ENCODE peak calls at places on chromosomes 13 and 19, in eight cellular contexts. One of them, this sample, is unnamed.

GRCh38 chr13:42396501-42396900 is 124.5 kb downstream of the AKAP11 start:
- DNase-seq in cardiac fibroblast: no peak
- DNase-seq in pancreas: no peak
- DNase-seq in mammary epithelial cell: peak; percentile 18
- DNase-seq in hepatocyte: no peak
- DNase-seq in heart right ventricle: no peak
- DNase-seq in AG09309: no peak
- DNase-seq in uterus: no peak
- DNase-seq in this sample: no peak

GRCh38 chr19:1630811-1631210 is 21.6 kb downstream of the TCF3 start:
- DNase-seq in cardiac fibroblast: no peak
- DNase-seq in pancreas: peak; percentile 21
- DNase-seq in AG09309: no peak
- DNase-seq in heart right ventricle: no peak
- DNase-seq in uterus: no peak
- DNase-seq in hepatocyte: no peak
- DNase-seq in mammary epithelial cell: no peak
- DNase-seq in this sample: no peak

GRCh38 chr19:19595171-19595701 is 23.3 kb downstream of the PBX4 start:
- DNase-seq in cardiac fibroblast: peak; percentile 34
- DNase-seq in uterus: no peak
- DNase-seq in heart right ventricle: no peak
- DNase-seq in hepatocyte: no peak
- DNase-seq in mammary epithelial cell: no peak
- DNase-seq in pancreas: no peak
- DNase-seq in AG09309: peak; percentile 32
- DNase-seq in this sample: no peak

GRCh38 chr13:42957881-42958280 is 34.2 kb downstream of the EPSTI1 start:
- DNase-seq in mammary epithelial cell: no peak
- DNase-seq in heart right ventricle: no peak
- DNase-seq in pancreas: no peak
- DNase-seq in AG09309: no peak
- DNase-seq in uterus: no peak
- DNase-seq in cardiac fibroblast: no peak
- DNase-seq in hepatocyte: no peak
- DNase-seq in this sample: no peak

GRCh38 chr19:48598996-48599626 is 7.4 kb upstream of the SPACA4 start:
- DNase-seq in uterus: no peak
- DNase-seq in mammary epithelial cell: no peak
- DNase-seq in hepatocyte: no peak
- DNase-seq in pancreas: no peak
- DNase-seq in heart right ventricle: no peak
- DNase-seq in cardiac fibroblast: no peak
- DNase-seq in AG09309: no peak
- DNase-seq in this sample: no peak

GRCh38 chr13:111361873-111362648 is 41.6 kb downstream of the TEX29 start:
- DNase-seq in cardiac fibroblast: no peak
- DNase-seq in AG09309: no peak
- DNase-seq in pancreas: no peak
- DNase-seq in uterus: no peak
- DNase-seq in heart right ventricle: no peak
- DNase-seq in mammary epithelial cell: no peak
- DNase-seq in hepatocyte: no peak
- DNase-seq in this sample: no peak

GRCh38 chr19:50794074-50794777 is 4.0 kb downstream of the ACP4 start:
- DNase-seq in pancreas: no peak
- DNase-seq in hepatocyte: peak; percentile 47
- DNase-seq in uterus: no peak
- DNase-seq in AG09309: no peak
- DNase-seq in heart right ventricle: no peak
- DNase-seq in mammary epithelial cell: peak; percentile 43
- DNase-seq in cardiac fibroblast: no peak
- DNase-seq in this sample: no peak

GRCh38 chr19:48249502-48250014 is 6.2 kb downstream of the CARD8 start:
- DNase-seq in heart right ventricle: peak; percentile 77
- DNase-seq in hepatocyte: no peak
- DNase-seq in AG09309: no peak
- DNase-seq in pancreas: no peak
- DNase-seq in mammary epithelial cell: no peak
- DNase-seq in cardiac fibroblast: peak; percentile 44
- DNase-seq in uterus: peak; percentile 49
- DNase-seq in this sample: no peak

GRCh38 chr19:5006201-5006600 is 37.3 kb downstream of the KDM4B start:
- DNase-seq in AG09309: peak; percentile 16
- DNase-seq in pancreas: no peak
- DNase-seq in mammary epithelial cell: no peak
- DNase-seq in cardiac fibroblast: peak; percentile 56
- DNase-seq in uterus: no peak
- DNase-seq in hepatocyte: no peak
- DNase-seq in heart right ventricle: no peak
- DNase-seq in this sample: no peak

GRCh38 chr13:110647365-110647737 is 32.0 kb downstream of the NAXD start:
- DNase-seq in AG09309: no peak
- DNase-seq in pancreas: no peak
- DNase-seq in heart right ventricle: no peak
- DNase-seq in mammary epithelial cell: no peak
- DNase-seq in cardiac fibroblast: no peak
- DNase-seq in uterus: no peak
- DNase-seq in hepatocyte: no peak
- DNase-seq in this sample: no peak

GRCh38 chr19:54040003-54040402 is 23.7 kb downstream of the VSTM1 start:
- DNase-seq in mammary epithelial cell: no peak
- DNase-seq in uterus: no peak
- DNase-seq in pancreas: no peak
- DNase-seq in AG09309: no peak
- DNase-seq in hepatocyte: no peak
- DNase-seq in cardiac fibroblast: no peak
- DNase-seq in heart right ventricle: no peak
- DNase-seq in this sample: no peak

GRCh38 chr13:40974460-40975407 is 44.4 kb downstream of the ELF1 start:
- DNase-seq in pancreas: no peak
- DNase-seq in heart right ventricle: no peak
- DNase-seq in cardiac fibroblast: peak; percentile 84
- DNase-seq in hepatocyte: peak; percentile 58
- DNase-seq in AG09309: peak; percentile 20
- DNase-seq in uterus: no peak
- DNase-seq in mammary epithelial cell: peak; percentile 23
- DNase-seq in this sample: no peak

GRCh38 chr19:1446713-1447564 is 3.0 kb upstream of the APC2 start:
- DNase-seq in uterus: no peak
- DNase-seq in pancreas: peak; percentile 47
- DNase-seq in hepatocyte: peak; percentile 62
- DNase-seq in AG09309: no peak
- DNase-seq in mammary epithelial cell: no peak
- DNase-seq in heart right ventricle: no peak
- DNase-seq in cardiac fibroblast: no peak
- DNase-seq in this sample: no peak

GRCh38 chr13:24038405-24038804 is 122.1 kb upstream of the SPATA13 start:
- DNase-seq in cardiac fibroblast: peak; percentile 55
- DNase-seq in uterus: no peak
- DNase-seq in mammary epithelial cell: peak; percentile 26
- DNase-seq in pancreas: no peak
- DNase-seq in AG09309: no peak
- DNase-seq in hepatocyte: no peak
- DNase-seq in heart right ventricle: no peak
- DNase-seq in this sample: no peak

GRCh38 chr13:24911135-24911524 is 147.2 kb downstream of the RNF17 start:
- DNase-seq in uterus: no peak
- DNase-seq in hepatocyte: no peak
- DNase-seq in heart right ventricle: no peak
- DNase-seq in AG09309: no peak
- DNase-seq in pancreas: no peak
- DNase-seq in cardiac fibroblast: peak; percentile 13
- DNase-seq in mammary epithelial cell: peak; percentile 52
- DNase-seq in this sample: no peak

GRCh38 chr13:36131931-36132297 is 732 bp upstream of the DCLK1 start:
- DNase-seq in uterus: peak; percentile 49
- DNase-seq in heart right ventricle: peak; percentile 57
- DNase-seq in mammary epithelial cell: no peak
- DNase-seq in pancreas: no peak
- DNase-seq in hepatocyte: peak; percentile 11
- DNase-seq in AG09309: no peak
- DNase-seq in cardiac fibroblast: peak; percentile 51
- DNase-seq in this sample: peak; percentile 76

GRCh38 chr13:36130542-36131214 is 504 bp downstream of the DCLK1 start:
- DNase-seq in pancreas: peak; percentile 17
- DNase-seq in uterus: peak; percentile 22
- DNase-seq in hepatocyte: peak; percentile 29
- DNase-seq in mammary epithelial cell: no peak
- DNase-seq in AG09309: no peak
- DNase-seq in heart right ventricle: peak; percentile 34
- DNase-seq in cardiac fibroblast: peak; percentile 15
- DNase-seq in this sample: no peak

GRCh38 chr13:36129539-36129938 is 1.6 kb downstream of the DCLK1 start:
- DNase-seq in heart right ventricle: no peak
- DNase-seq in mammary epithelial cell: no peak
- DNase-seq in uterus: no peak
- DNase-seq in pancreas: no peak
- DNase-seq in AG09309: no peak
- DNase-seq in cardiac fibroblast: no peak
- DNase-seq in hepatocyte: no peak
- DNase-seq in this sample: no peak

GRCh38 chr13:36130168-36130541 is 1.0 kb downstream of the DCLK1 start:
- DNase-seq in cardiac fibroblast: no peak
- DNase-seq in uterus: no peak
- DNase-seq in heart right ventricle: no peak
- DNase-seq in mammary epithelial cell: no peak
- DNase-seq in pancreas: no peak
- DNase-seq in hepatocyte: no peak
- DNase-seq in AG09309: no peak
- DNase-seq in this sample: no peak

GRCh38 chr13:36131215-36131930 is at the start of gene DCLK1:
- DNase-seq in cardiac fibroblast: peak; percentile 50
- DNase-seq in mammary epithelial cell: peak; percentile 26
- DNase-seq in uterus: peak; percentile 62
- DNase-seq in heart right ventricle: peak; percentile 54
- DNase-seq in AG09309: no peak
- DNase-seq in pancreas: peak; percentile 34
- DNase-seq in hepatocyte: peak; percentile 60
- DNase-seq in this sample: peak; percentile 36
- H3K4me3 ChIP-seq in cardiac fibroblast: peak within 1 kb of the TSS; percentile 54
- H3K4me3 ChIP-seq in mammary epithelial cell: peak within 1 kb of the TSS; percentile 45
- H3K4me3 ChIP-seq in uterus: peak within 1 kb of the TSS; percentile 45
- H3K4me3 ChIP-seq in heart right ventricle: peak within 1 kb of the TSS; percentile 61
- H3K4me3 ChIP-seq in AG09309: peak within 1 kb of the TSS; percentile 45
- H3K4me3 ChIP-seq in pancreas: peak within 1 kb of the TSS; percentile 44
- H3K4me3 ChIP-seq in hepatocyte: peak within 1 kb of the TSS; percentile 41
- H3K4me3 ChIP-seq in this sample: peak within 1 kb of the TSS; percentile 56

GRCh38 chr19:33192010-33192409 is 2.1 kb upstream of the LRP3 start:
- DNase-seq in pancreas: no peak
- DNase-seq in hepatocyte: no peak
- DNase-seq in AG09309: no peak
- DNase-seq in mammary epithelial cell: no peak
- DNase-seq in heart right ventricle: no peak
- DNase-seq in uterus: no peak
- DNase-seq in cardiac fibroblast: no peak
- DNase-seq in this sample: no peak

GRCh38 chr19:33193864-33194362 is at the start of gene LRP3:
- DNase-seq in heart right ventricle: peak; percentile 27
- DNase-seq in AG09309: no peak
- DNase-seq in uterus: no peak
- DNase-seq in hepatocyte: peak; percentile 83
- DNase-seq in cardiac fibroblast: peak; percentile 47
- DNase-seq in mammary epithelial cell: no peak
- DNase-seq in pancreas: peak; percentile 63
- DNase-seq in this sample: no peak

GRCh38 chr19:33194884-33195710 is 967 bp downstream of the LRP3 start:
- DNase-seq in pancreas: peak; percentile 55
- DNase-seq in hepatocyte: peak; percentile 61
- DNase-seq in uterus: no peak
- DNase-seq in AG09309: no peak
- DNase-seq in cardiac fibroblast: peak; percentile 65
- DNase-seq in mammary epithelial cell: no peak
- DNase-seq in heart right ventricle: peak; percentile 35
- DNase-seq in this sample: no peak

GRCh38 chr19:33194527-33194883 is 375 bp downstream of the LRP3 start:
- DNase-seq in mammary epithelial cell: no peak
- DNase-seq in pancreas: peak; percentile 47
- DNase-seq in hepatocyte: peak; percentile 44
- DNase-seq in uterus: no peak
- DNase-seq in AG09309: no peak
- DNase-seq in cardiac fibroblast: no peak
- DNase-seq in heart right ventricle: no peak
- DNase-seq in this sample: no peak

GRCh38 chr19:33193269-33193863 is 764 bp upstream of the LRP3 start:
- DNase-seq in pancreas: no peak
- DNase-seq in uterus: no peak
- DNase-seq in AG09309: no peak
- DNase-seq in heart right ventricle: no peak
- DNase-seq in mammary epithelial cell: no peak
- DNase-seq in hepatocyte: no peak
- DNase-seq in cardiac fibroblast: no peak
- DNase-seq in this sample: no peak
- H3K4me3 ChIP-seq in pancreas: peak overlapping the region; percentile 33
- H3K4me3 ChIP-seq in uterus: no peak overlapping the region
- H3K4me3 ChIP-seq in AG09309: no peak overlapping the region
- H3K4me3 ChIP-seq in heart right ventricle: peak overlapping the region; percentile 33
- H3K4me3 ChIP-seq in mammary epithelial cell: no peak overlapping the region
- H3K4me3 ChIP-seq in hepatocyte: no peak overlapping the region
- H3K4me3 ChIP-seq in cardiac fibroblast: no peak overlapping the region
- H3K4me3 ChIP-seq in this sample: no peak overlapping the region

GRCh38 chr19:39155741-39156140 is 30.2 kb downstream of the PAK4 start:
- DNase-seq in uterus: no peak
- DNase-seq in cardiac fibroblast: no peak
- DNase-seq in AG09309: no peak
- DNase-seq in hepatocyte: no peak
- DNase-seq in mammary epithelial cell: no peak
- DNase-seq in pancreas: peak; percentile 36
- DNase-seq in heart right ventricle: no peak
- DNase-seq in this sample: no peak
- H3K4me3 ChIP-seq in uterus: no peak overlapping the region
- H3K4me3 ChIP-seq in cardiac fibroblast: no peak overlapping the region
- H3K4me3 ChIP-seq in AG09309: no peak overlapping the region
- H3K4me3 ChIP-seq in hepatocyte: no peak overlapping the region
- H3K4me3 ChIP-seq in mammary epithelial cell: no peak overlapping the region
- H3K4me3 ChIP-seq in pancreas: peak overlapping the region; percentile 31
- H3K4me3 ChIP-seq in heart right ventricle: no peak overlapping the region
- H3K4me3 ChIP-seq in this sample: no peak overlapping the region

DNA sequence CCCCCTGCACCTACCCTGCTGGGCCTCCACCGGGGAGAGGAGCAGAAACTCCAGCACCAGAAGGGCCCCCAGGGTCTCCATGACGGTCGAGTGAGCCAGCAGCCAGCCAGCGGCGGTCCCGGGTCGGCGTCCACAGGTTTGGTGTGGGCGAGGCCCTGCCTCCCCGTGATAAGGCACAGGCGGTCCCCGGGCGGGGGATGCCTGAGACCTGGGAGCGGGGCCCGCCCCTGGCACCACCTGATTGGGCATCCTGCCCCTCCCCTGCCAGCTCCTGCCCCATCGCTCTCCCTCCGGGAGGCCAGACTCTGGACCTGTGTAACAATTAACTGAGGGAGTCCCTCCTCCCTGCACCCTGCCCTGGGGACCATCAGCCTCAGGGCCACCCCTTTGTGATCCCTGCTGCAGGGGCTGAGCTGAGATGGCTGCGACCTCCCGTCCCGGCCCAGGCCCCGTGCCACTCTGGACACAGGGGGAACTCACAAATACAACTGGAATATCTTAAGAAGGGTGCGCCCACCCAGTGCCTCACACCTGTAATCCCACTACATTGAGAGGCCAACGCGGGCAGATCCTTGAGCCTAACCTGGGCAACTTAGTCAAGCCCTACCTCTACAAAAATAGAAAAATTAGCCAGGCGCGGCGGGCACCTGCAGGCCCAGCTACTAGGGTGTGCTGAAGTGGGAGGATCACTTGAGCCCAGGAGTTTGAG is at the start of gene SMIM24:
- DNase-seq in heart right ventricle: no peak
- DNase-seq in pancreas: peak; percentile 36
- DNase-seq in AG09309: no peak
- DNase-seq in cardiac fibroblast: no peak
- DNase-seq in uterus: no peak
- DNase-seq in hepatocyte: peak; percentile 68
- DNase-seq in mammary epithelial cell: no peak
- DNase-seq in this sample: no peak
- H3K4me3 ChIP-seq in heart right ventricle: no peak within 1 kb of the TSS
- H3K4me3 ChIP-seq in pancreas: no peak within 1 kb of the TSS
- H3K4me3 ChIP-seq in AG09309: no peak within 1 kb of the TSS
- H3K4me3 ChIP-seq in cardiac fibroblast: no peak within 1 kb of the TSS
- H3K4me3 ChIP-seq in uterus: no peak within 1 kb of the TSS
- H3K4me3 ChIP-seq in hepatocyte: no peak within 1 kb of the TSS
- H3K4me3 ChIP-seq in mammary epithelial cell: no peak within 1 kb of the TSS
- H3K4me3 ChIP-seq in this sample: no peak within 1 kb of the TSS